ENCODE peak calls at places on chromosomes 13 and 19, in seven cellular contexts. G is keratinocyte, X is neuronal stem cell, P is OCI-LY7, N is HCT116, Q is GM23338, A is mesenchymal stem cell. L is an unnamed sample. For H3K4me1, the result is how much of the 10 kb centered on the place peaks cover.

GRCh38 chr13:24648983-24649684 is 31.1 kb upstream of the ATP12A start:
- DNase-seq in X (no peak), A (no peak), P (peak), G (no peak), N (no peak), Q (no peak), L (no peak)

GRCh38 chr13:99605417-99606321 is 104.4 kb downstream of the TM9SF2 start:
- DNase-seq in X (peak), G (no peak), Q (peak), P (peak), N (peak), A (no peak), L (peak)

GRCh38 chr19:36547001-36547732 is 19.1 kb upstream of the ZNF260 start:
- DNase-seq in P (peak), X (no peak), Q (peak), A (peak), N (no peak), G (no peak), L (no peak)

GRCh38 chr13:40559915-40560314 is 106.5 kb downstream of the FOXO1 start:
- DNase-seq in G (no peak), P (no peak), N (no peak), X (no peak), A (no peak), Q (no peak), L (no peak)

GRCh38 chr19:35618857-35619256 is 6.3 kb downstream of the HAUS5 start:
- DNase-seq in X (no peak), P (no peak), G (no peak), N (no peak), Q (peak), A (no peak), L (peak)

GRCh38 chr19:43636121-43636683 is 3.4 kb downstream of the CADM4 start:
- DNase-seq in X (peak), Q (peak), G (no peak), A (no peak), P (no peak), N (no peak), L (no peak)

GRCh38 chr19:40425450-40426287 is at the start of gene SERTAD1:
- DNase-seq in G (peak), N (peak), Q (peak), A (peak), X (peak), P (peak), L (peak)

GRCh38 chr19:30338878-30339623 is 33.1 kb upstream of the ZNF536 start:
- DNase-seq in N (no peak), A (no peak), Q (no peak), G (no peak), X (no peak), P (no peak), L (peak)

GRCh38 chr13:32264407-32264806 is 50.8 kb downstream of the ZAR1L start:
- DNase-seq in N (no peak), A (peak), G (no peak), P (no peak), X (no peak), Q (no peak), L (no peak)

GRCh38 chr19:29576761-29577661 is 29.1 kb upstream of the POP4 start:
- DNase-seq in Q (no peak), G (no peak), A (no peak), X (no peak), P (no peak), N (no peak), L (no peak)

GRCh38 chr19:42198676-42199439 is 18.6 kb downstream of the DEDD2 start:
- DNase-seq in A (no peak), P (peak), X (no peak), N (no peak), Q (peak), G (no peak), L (peak)

GRCh38 chr13:111322001-111322915 is 1.8 kb downstream of the TEX29 start:
- DNase-seq in P (no peak), G (no peak), X (no peak), A (no peak), N (no peak), Q (no peak), L (no peak)

GRCh38 chr19:13881231-13881691 is 4.3 kb downstream of the NANOS3 start:
- DNase-seq in P (no peak), Q (peak), N (no peak), G (no peak), A (peak), X (no peak), L (peak)

GRCh38 chr13:19927117-19927734 is 31.3 kb upstream of the ZMYM2 start:
- DNase-seq in A (peak), P (peak), X (no peak), Q (peak), G (no peak), N (peak), L (peak)

GRCh38 chr13:77874406-77874805 is 44.2 kb downstream of the EDNRB start:
- DNase-seq in A (no peak), G (no peak), P (no peak), N (no peak), X (no peak), Q (no peak), L (no peak)

GRCh38 chr13:79681069-79681468 is 200.1 kb downstream of the NDFIP2 start:
- DNase-seq in N (no peak), X (no peak), P (no peak), G (no peak), Q (peak), A (no peak), L (no peak)

GRCh38 chr19:34468400-34468799 is 13.2 kb upstream of the WTIP start:
- DNase-seq in A (no peak), Q (no peak), N (no peak), P (no peak), X (no peak), G (no peak), L (peak)

GRCh38 chr13:50224534-50224933 is 209.3 kb downstream of the KCNRG start:
- DNase-seq in X (no peak), P (no peak), G (no peak), Q (no peak), N (no peak), A (no peak), L (peak)

GRCh38 chr13:77919351-77920294 is 992 bp upstream of the EDNRB start:
- DNase-seq in X (peak), P (no peak), A (peak), Q (peak), N (no peak), G (no peak), L (peak)

GRCh38 chr13:112854321-112854720 is 114.7 kb upstream of the MCF2L start:
- DNase-seq in P (no peak), X (no peak), A (no peak), Q (no peak), G (no peak), N (no peak), L (no peak)

GRCh38 chr13:74479124-74479523 is 344.9 kb upstream of the KLF12 start:
- DNase-seq in N (no peak), A (no peak), X (no peak), P (no peak), Q (no peak), G (no peak), L (no peak)

GRCh38 chr13:87361216-87361615 is 310.0 kb upstream of the SLITRK5 start:
- DNase-seq in G (no peak), X (no peak), P (no peak), Q (no peak), N (no peak), A (no peak), L (no peak)

GRCh38 chr19:7211191-7211988 is 82.8 kb downstream of the INSR start:
- DNase-seq in G (no peak), N (no peak), A (no peak), P (no peak), X (no peak), Q (no peak), L (no peak)

GRCh38 chr19:3154957-3155736 is 19.3 kb downstream of the GNA15 start:
- DNase-seq in A (peak), P (peak), N (peak), X (no peak), G (peak), Q (no peak), L (peak)

GRCh38 chr19:44644391-44645016 is 794 bp downstream of the PVR start:
- DNase-seq in A (peak), Q (peak), X (peak), G (no peak), N (no peak), P (no peak), L (peak)

GRCh38 chr13:74251778-74252519 is 117.7 kb upstream of the KLF12 start:
- DNase-seq in A (no peak), Q (no peak), G (peak), N (no peak), P (no peak), X (no peak), L (no peak)

GRCh38 chr13:29654807-29655547 is 59.5 kb upstream of the SLC7A1 start:
- DNase-seq in G (no peak), X (no peak), Q (no peak), A (no peak), N (no peak), P (no peak), L (peak)

GRCh38 chr19:46716013-46716671 is 772 bp downstream of the PRKD2 start:
- DNase-seq in G (no peak), N (no peak), Q (peak), A (peak), X (no peak), P (peak), L (peak)

GRCh38 chr19:46715620-46716012 is 1.3 kb downstream of the PRKD2 start:
- DNase-seq in Q (no peak), X (no peak), A (no peak), G (no peak), N (no peak), P (peak), L (peak)

GRCh38 chr19:46717716-46718143 is 816 bp upstream of the PRKD2 start:
- DNase-seq in Q (no peak), X (no peak), N (no peak), P (peak), G (no peak), A (no peak), L (no peak)

GRCh38 chr19:46717034-46717715 is at the start of gene PRKD2:
- DNase-seq in A (peak), G (no peak), P (peak), Q (peak), X (peak), N (no peak), L (peak)

DNA sequence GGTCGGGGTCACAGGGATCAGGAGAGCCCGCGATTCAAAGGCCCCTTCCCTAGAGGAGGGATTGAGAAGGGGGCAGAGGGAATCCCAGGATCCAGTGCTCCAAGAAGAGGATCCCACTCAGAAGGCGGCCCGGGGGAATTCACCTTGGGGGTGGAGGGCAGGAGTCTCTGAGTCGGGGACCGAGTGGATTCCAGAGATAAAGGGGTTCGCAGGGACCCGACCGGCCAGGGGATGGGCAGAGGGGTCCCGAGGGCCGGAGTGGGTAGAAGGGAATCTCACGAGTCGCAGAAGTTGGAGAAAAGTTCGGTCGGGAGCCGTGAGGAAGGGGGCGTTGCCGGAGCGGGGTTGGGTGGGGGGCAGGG is 261 bp downstream of the PRKD2 start:
- DNase-seq in X (no peak), P (no peak), N (no peak), Q (peak), A (no peak), G (no peak), L (peak)
- H3K4me1 ChIP-seq in X (under half), P (half or more), N (under half), Q (under half), A (under half), G (under half), L (under half)

GRCh38 chr19:1906985-1907562 is 1.9 kb downstream of the ADAT3 start:
- DNase-seq in X (no peak), N (no peak), A (no peak), G (no peak), P (no peak), Q (no peak), L (no peak)
- H3K4me3 ChIP-seq in X (no peak), N (no peak), A (no peak), G (peak), P (no peak), Q (no peak), L (no peak)

DNA sequence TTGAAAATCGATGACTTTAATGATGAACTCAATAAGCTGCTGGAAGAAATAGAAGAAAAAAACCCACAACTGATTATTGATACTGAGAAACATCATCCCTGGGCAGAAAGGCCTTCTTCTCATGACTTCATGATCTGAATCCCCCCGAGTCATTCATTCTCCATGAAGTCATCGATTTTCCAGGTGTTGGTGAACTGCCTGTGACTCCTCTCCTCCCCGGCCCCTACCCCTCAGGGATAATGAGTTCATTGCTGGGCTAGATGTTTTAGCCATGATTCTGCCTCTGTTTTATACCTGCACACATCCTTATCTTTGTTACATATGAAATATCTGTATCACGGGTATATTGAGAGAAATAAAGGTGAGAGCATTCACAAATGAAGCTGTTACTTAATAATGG is 34.6 kb downstream of the NLRP2 start:
- DNase-seq in X (no peak), P (no peak), A (no peak), G (no peak), Q (no peak), N (no peak), L (no peak)
- H3K4me2 ChIP-seq in X (no peak), P (no peak), A (no peak), G (no peak), Q (no peak), N (no peak), L (no peak)

GRCh38 chr13:44270153-44270552 is 103.5 kb upstream of the SERP2 start:
- DNase-seq in X (no peak), Q (no peak), N (no peak), G (no peak), P (no peak), A (no peak), L (no peak)
- H3K4me1 ChIP-seq in X (under half), Q (under half), N (under half), G (under half), P (under half), A (under half), L (half or more)

L was measured in osteoblast.